ENCODE peak calls at places on chromosome 5, in eight cellular contexts. E is cardiac fibroblast, U is foreskin keratinocyte, A is WTC11, X is GM13977, B is progenitor cell of endocrine pancreas, O is MM.1S, I is hepatocyte. L is an unnamed sample.

GRCh38 chr5:142012186-142012785 is 541 bp downstream of the GNPDA1 start:
- DNase-seq in E (peak), U (peak), A (peak), X (no peak), B (peak), O (peak), I (peak), L (peak)

GRCh38 chr5:83453937-83454336 is 17.6 kb upstream of the VCAN start:
- DNase-seq in E (no peak), U (no peak), A (no peak), X (no peak), B (no peak), O (no peak), I (no peak), L (no peak)

GRCh38 chr5:173281910-173282309 is 46.3 kb downstream of the STC2 start:
- DNase-seq in E (peak), U (no peak), A (peak), X (no peak), B (no peak), O (no peak), I (peak), L (no peak)

GRCh38 chr5:139061856-139062255 is 136.3 kb downstream of the SIL1 start:
- DNase-seq in E (peak), U (peak), A (no peak), X (no peak), B (no peak), O (no peak), I (peak), L (peak)

GRCh38 chr5:174424219-174425053 is 299.9 kb upstream of the MSX2 start:
- DNase-seq in E (no peak), U (peak), A (no peak), X (no peak), B (no peak), O (no peak), I (no peak), L (no peak)

GRCh38 chr5:120512068-120512467 is 48.0 kb downstream of the PRR16 start:
- DNase-seq in E (no peak), U (no peak), A (peak), X (no peak), B (no peak), O (no peak), I (no peak), L (no peak)

GRCh38 chr5:131252824-131253171 is 11.1 kb upstream of the CDC42SE2 start:
- DNase-seq in E (no peak), U (no peak), A (no peak), X (peak), B (no peak), O (peak), I (no peak), L (no peak)

GRCh38 chr5:148542812-148543211 is 111.5 kb downstream of the HTR4 start:
- DNase-seq in E (peak), U (peak), A (no peak), X (no peak), B (no peak), O (no peak), I (no peak), L (no peak)

GRCh38 chr5:177495243-177496060 is 2.0 kb downstream of the PDLIM7 start:
- DNase-seq in E (peak), U (peak), A (peak), X (peak), B (no peak), O (no peak), I (peak), L (peak)

GRCh38 chr5:32522429-32523143 is 62.8 kb upstream of the SUB1 start:
- DNase-seq in E (peak), U (no peak), A (no peak), X (no peak), B (no peak), O (no peak), I (no peak), L (no peak)

GRCh38 chr5:120164989-120165388 is 299.1 kb upstream of the PRR16 start:
- DNase-seq in E (no peak), U (no peak), A (no peak), X (no peak), B (no peak), O (no peak), I (no peak), L (no peak)

GRCh38 chr5:122757268-122757667 is 17.6 kb upstream of the SNX2 start:
- DNase-seq in E (no peak), U (no peak), A (no peak), X (no peak), B (no peak), O (no peak), I (no peak), L (no peak)

GRCh38 chr5:128629162-128629561 is 91.1 kb upstream of the FBN2 start:
- DNase-seq in E (no peak), U (no peak), A (no peak), X (no peak), B (no peak), O (no peak), I (no peak), L (no peak)

GRCh38 chr5:1141827-1142226 is 30.0 kb upstream of the SLC12A7 start:
- DNase-seq in E (no peak), U (no peak), A (no peak), X (no peak), B (no peak), O (peak), I (no peak), L (no peak)

GRCh38 chr5:171630670-171631065 is 154.9 kb upstream of the SMIM23 start:
- DNase-seq in E (no peak), U (no peak), A (no peak), X (no peak), B (no peak), O (peak), I (no peak), L (no peak)

GRCh38 chr5:109844695-109845094 is 155.0 kb downstream of the MAN2A1 start:
- DNase-seq in E (peak), U (no peak), A (no peak), X (no peak), B (no peak), O (no peak), I (no peak), L (no peak)

GRCh38 chr5:80186634-80187033 is 69.2 kb downstream of the SERINC5 start:
- DNase-seq in E (peak), U (peak), A (no peak), X (no peak), B (no peak), O (no peak), I (no peak), L (no peak)

GRCh38 chr5:77893225-77893860 is 117.2 kb upstream of the TBCA start:
- DNase-seq in E (peak), U (peak), A (no peak), X (no peak), B (no peak), O (no peak), I (peak), L (no peak)

GRCh38 chr5:155052532-155052931 is 39.0 kb downstream of the KIF4B start:
- DNase-seq in E (no peak), U (no peak), A (no peak), X (no peak), B (no peak), O (no peak), I (peak), L (no peak)

GRCh38 chr5:155047818-155048217 is 34.3 kb downstream of the KIF4B start:
- DNase-seq in E (no peak), U (no peak), A (no peak), X (no peak), B (no peak), O (no peak), I (no peak), L (no peak)

GRCh38 chr5:155046591-155046990 is 33.0 kb downstream of the KIF4B start:
- DNase-seq in E (no peak), U (peak), A (peak), X (no peak), B (no peak), O (no peak), I (no peak), L (no peak)

GRCh38 chr5:155050384-155051019 is 36.9 kb downstream of the KIF4B start:
- DNase-seq in E (no peak), U (no peak), A (no peak), X (no peak), B (no peak), O (no peak), I (peak), L (no peak)

DNA sequence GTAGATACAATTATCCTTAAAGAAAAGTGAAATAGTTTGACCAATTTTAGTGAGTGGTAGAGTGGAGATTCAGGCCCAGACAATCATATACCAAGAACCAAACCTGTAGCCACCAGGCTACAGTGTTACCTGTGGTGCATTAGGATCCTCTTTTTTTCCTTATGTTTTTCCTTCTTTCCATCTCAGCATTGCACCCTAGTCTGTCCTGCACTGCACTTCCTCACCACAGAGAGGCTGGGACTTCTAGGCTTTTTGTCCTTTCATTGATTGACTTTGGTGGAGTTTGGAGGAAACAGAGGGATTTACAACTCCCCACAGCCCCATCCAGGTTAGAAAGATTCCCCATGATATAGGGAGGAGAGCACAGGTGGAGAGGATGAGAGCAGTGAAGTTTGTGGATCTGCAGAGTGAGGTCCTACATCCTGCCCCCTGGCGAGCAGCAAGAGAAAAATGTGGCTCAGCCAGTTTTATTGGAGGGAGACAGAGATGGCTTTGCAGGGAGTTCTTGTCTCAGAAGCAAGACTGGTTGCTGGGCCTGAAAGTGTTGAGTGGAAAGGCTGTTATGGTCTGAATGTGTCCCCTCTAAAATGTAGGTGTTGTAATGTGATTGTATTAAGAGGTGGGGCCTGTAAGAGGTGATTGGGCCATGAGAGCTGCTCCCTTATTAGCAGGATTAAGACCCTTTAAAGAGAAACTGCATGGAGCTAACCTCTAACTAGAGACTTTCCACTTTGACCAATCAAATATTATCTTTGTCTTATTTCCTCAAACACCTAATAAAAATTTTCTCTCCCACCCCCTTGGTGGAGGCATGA is 36.2 kb downstream of the KIF4B start:
- DNase-seq in E (peak), U (peak), A (peak), X (no peak), B (no peak), O (no peak), I (peak), L (peak)
- TF ChIP-seq CTCF in E (peak), U (peak), A (no peak), X (peak), B (peak), O (peak), I (peak), L (peak)

GRCh38 chr5:90707698-90708097 is 149.1 kb downstream of the ADGRV1 start:
- DNase-seq in E (no peak), U (no peak), A (no peak), X (no peak), B (no peak), O (no peak), I (no peak), L (no peak)

DNA sequence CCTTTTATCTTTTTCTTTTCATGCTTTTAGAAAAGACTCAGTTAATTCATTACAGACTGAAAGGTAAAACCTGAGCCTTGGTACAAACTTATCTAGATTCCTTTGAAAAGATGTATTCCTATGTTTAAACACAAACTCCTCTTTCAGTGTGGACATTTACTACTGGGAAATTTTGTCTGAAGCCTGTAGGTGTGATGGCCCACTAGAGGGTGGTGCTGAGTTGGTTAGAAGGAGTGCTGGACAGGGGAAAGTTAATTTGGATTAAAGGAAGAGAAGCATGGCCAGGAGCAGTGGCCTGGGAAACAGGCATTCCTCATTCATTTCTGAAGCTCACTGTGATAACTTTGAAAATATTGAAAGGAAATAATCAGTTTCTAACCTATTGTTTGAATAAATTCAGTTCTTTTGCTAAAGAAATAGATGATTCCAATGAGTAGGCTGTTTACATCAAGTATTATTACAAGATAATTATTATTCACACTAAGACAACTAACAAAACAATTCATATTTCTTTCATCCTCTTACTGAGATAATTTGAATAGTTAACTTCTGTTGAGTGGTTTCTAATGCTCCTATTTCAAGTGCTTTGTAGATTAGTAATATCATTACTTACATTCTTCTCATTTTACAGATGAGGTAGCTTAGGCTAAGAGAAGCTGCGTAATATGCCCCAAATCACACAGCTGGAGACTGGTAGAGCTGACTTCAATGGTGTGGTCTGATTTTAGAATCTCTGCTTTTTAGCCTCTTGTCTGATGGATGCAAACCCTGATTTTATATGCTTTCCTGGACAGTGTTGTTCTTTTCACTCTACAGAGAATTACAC is 150.9 kb downstream of the ADGRV1 start:
- DNase-seq in E (peak), U (peak), A (peak), X (peak), B (peak), O (peak), I (peak), L (peak)
- TF ChIP-seq CTCF in E (peak), U (peak), A (peak), X (peak), B (peak), O (peak), I (peak), L (peak)

GRCh38 chr5:153081385-153081784 is 409.1 kb upstream of the GRIA1 start:
- DNase-seq in E (peak), U (peak), A (no peak), X (no peak), B (no peak), O (no peak), I (peak), L (no peak)
- TF ChIP-seq CTCF in E (no peak), U (no peak), A (no peak), X (no peak), B (no peak), O (no peak), I (no peak), L (no peak)

GRCh38 chr5:149779071-149779470 is 49.0 kb downstream of the PPARGC1B start:
- DNase-seq in E (no peak), U (no peak), A (no peak), X (no peak), B (no peak), O (no peak), I (no peak), L (no peak)

GRCh38 chr5:149776376-149777305 is 46.5 kb downstream of the PPARGC1B start:
- DNase-seq in E (no peak), U (peak), A (no peak), X (no peak), B (no peak), O (peak), I (no peak), L (no peak)

GRCh38 chr5:149773245-149774095 is 43.4 kb downstream of the PPARGC1B start:
- DNase-seq in E (no peak), U (no peak), A (no peak), X (no peak), B (no peak), O (no peak), I (no peak), L (no peak)

GRCh38 chr5:149777382-149777781 is 47.3 kb downstream of the PPARGC1B start:
- DNase-seq in E (no peak), U (no peak), A (no peak), X (no peak), B (no peak), O (no peak), I (no peak), L (peak)

GRCh38 chr5:149775785-149776184 is 45.7 kb downstream of the PPARGC1B start:
- DNase-seq in E (peak), U (no peak), A (no peak), X (peak), B (no peak), O (no peak), I (peak), L (no peak)
- TF ChIP-seq CTCF in E (no peak), U (peak), A (peak), X (peak), B (peak), O (peak), I (peak), L (peak)

GRCh38 chr5:170438581-170438980 is 49.4 kb upstream of the KCNMB1 start:
- DNase-seq in E (no peak), U (no peak), A (no peak), X (no peak), B (no peak), O (no peak), I (no peak), L (no peak)

GRCh38 chr5:170439944-170440269 is 50.7 kb upstream of the KCNMB1 start:
- DNase-seq in E (no peak), U (no peak), A (no peak), X (no peak), B (no peak), O (no peak), I (no peak), L (no peak)

GRCh38 chr5:170440771-170441370 is 51.7 kb upstream of the KCNMB1 start:
- DNase-seq in E (no peak), U (no peak), A (no peak), X (no peak), B (no peak), O (no peak), I (no peak), L (no peak)

GRCh38 chr5:170437621-170438375 is 48.6 kb upstream of the KCNMB1 start:
- DNase-seq in E (no peak), U (no peak), A (no peak), X (no peak), B (no peak), O (no peak), I (no peak), L (no peak)

GRCh38 chr5:170439246-170439943 is 50.2 kb upstream of the KCNMB1 start:
- DNase-seq in E (no peak), U (no peak), A (no peak), X (no peak), B (no peak), O (no peak), I (no peak), L (no peak)
- TF ChIP-seq CTCF in E (no peak), U (no peak), A (no peak), X (no peak), B (no peak), O (no peak), I (no peak), L (no peak)